ENCODE peak calls at places on chromosomes 13 and 19, in six cellular contexts. K is ascending aorta; H is esophagus squamous epithelium; S is body of pancreas; Q is thoracic aorta; R is CD8-positive, alpha-beta T cell. U is an unnamed sample.

GRCh38 chr19:11421607-11422098 is 2.5 kb upstream of the RGL3 start:
- DNase-seq in K (no peak), H (no peak), S (peak; percentile 50), R (peak; percentile 38), Q (no peak), U (no peak)

GRCh38 chr19:12796146-12797071 is 5.1 kb downstream of the JUNB start:
- DNase-seq in S (peak; percentile 79), Q (no peak), K (no peak), H (no peak), R (peak; percentile 76), U (peak; percentile 60)

GRCh38 chr19:10812196-10812595 is 23.8 kb downstream of the TMED1 start:
- DNase-seq in Q (no peak), K (no peak), H (no peak), S (no peak), R (no peak), U (no peak)

GRCh38 chr13:23348270-23349126 is 85.0 kb downstream of the SACS start:
- DNase-seq in Q (no peak), R (no peak), H (no peak), S (no peak), K (no peak), U (no peak)

GRCh38 chr13:113178070-113178895 is 19.8 kb downstream of the PROZ start:
- DNase-seq in K (no peak), Q (no peak), H (no peak), S (no peak), R (no peak), U (no peak)

GRCh38 chr13:83940742-83941141 is 58.5 kb upstream of the SLITRK1 start:
- DNase-seq in Q (no peak), R (no peak), K (no peak), H (no peak), S (no peak), U (no peak)

GRCh38 chr13:108586826-108587225 is 42.6 kb upstream of the MYO16 start:
- DNase-seq in H (no peak), Q (no peak), R (no peak), S (no peak), K (no peak), U (no peak)

GRCh38 chr13:23703241-23703640 is 133.0 kb downstream of the TNFRSF19 start:
- DNase-seq in Q (no peak), H (no peak), K (no peak), R (no peak), S (peak; percentile 20), U (no peak)

GRCh38 chr19:49635530-49636229 is 4.3 kb downstream of the RRAS start:
- DNase-seq in S (no peak), K (no peak), R (no peak), Q (no peak), H (no peak), U (no peak)

GRCh38 chr13:28530729-28531194 is 35.8 kb upstream of the FLT1 start:
- DNase-seq in K (no peak), H (no peak), Q (no peak), S (no peak), R (no peak), U (no peak)

GRCh38 chr19:40252395-40252794 is 25.9 kb upstream of the CCNP start:
- DNase-seq in R (no peak), K (no peak), Q (no peak), H (no peak), S (peak; percentile 22), U (no peak)

GRCh38 chr19:751501-752341 is 809 bp downstream of the MISP start:
- DNase-seq in Q (no peak), S (no peak), K (no peak), H (no peak), R (no peak), U (no peak)

GRCh38 chr19:18483119-18483518 is 38.8 kb downstream of the ELL start:
- DNase-seq in R (no peak), K (no peak), S (no peak), Q (no peak), H (no peak), U (no peak)

GRCh38 chr19:9144920-9145319 is 4.7 kb downstream of the ZNF317 start:
- DNase-seq in K (no peak), Q (no peak), S (no peak), H (no peak), R (no peak), U (no peak)

DNA sequence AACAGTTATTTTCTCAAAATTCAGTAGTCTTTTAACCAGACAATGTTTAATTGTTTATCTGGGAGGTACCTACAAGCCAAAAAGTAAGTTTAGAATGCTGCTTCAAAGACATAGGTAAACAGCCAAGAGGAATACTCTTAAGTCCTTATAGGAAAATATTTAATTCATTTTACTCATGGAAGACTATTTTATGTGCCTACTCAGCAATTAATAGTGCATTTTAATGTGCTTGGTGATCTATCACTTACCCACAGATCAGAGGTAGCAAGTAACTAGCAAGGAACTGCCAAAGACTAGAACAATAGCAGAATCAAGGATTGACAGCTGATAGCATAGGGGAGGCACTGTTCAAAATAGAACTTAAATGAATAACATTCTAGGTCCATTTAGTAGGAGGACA is 60.4 kb downstream of the DNAJC15 start:
- DNase-seq in Q (no peak), S (no peak), K (no peak), H (no peak), R (no peak), U (no peak)
- H3K9me3 ChIP-seq in Q (no peaks in the 10 kb centered on the region), S (no peaks in the 10 kb centered on the region), K (no peaks in the 10 kb centered on the region), H (no peaks in the 10 kb centered on the region), R (no peaks in the 10 kb centered on the region), U (no peaks in the 10 kb centered on the region)

DNA sequence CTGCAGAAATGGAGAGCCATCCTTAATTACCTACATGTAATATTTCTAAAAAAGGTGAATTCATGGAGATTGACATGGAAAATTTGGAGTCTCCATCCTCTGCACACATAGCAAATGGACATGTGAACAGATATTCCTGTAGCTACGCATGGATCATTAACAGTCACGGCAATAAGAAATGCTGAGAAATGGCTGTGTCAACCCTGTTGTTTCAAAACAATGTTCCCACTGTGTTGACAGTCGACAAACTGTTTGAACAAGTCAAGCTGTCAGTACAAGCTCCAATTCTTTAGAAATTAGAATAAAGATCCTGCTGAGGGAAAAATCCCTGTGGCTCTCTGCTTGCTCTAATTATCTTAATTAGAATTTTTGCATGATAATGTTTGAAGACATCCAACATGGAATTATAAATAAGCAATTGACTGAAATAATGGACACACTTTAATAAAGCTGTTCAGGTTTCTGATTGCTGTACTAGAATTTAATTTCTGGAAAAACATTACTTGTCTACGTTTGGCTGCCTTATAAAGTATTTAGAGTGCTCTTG is 37.9 kb upstream of the CPB2 start:
- DNase-seq in Q (no peak), R (no peak), K (no peak), H (no peak), S (no peak), U (no peak)
- H3K9me3 ChIP-seq in Q (no peaks in the 10 kb centered on the region), R (no peaks in the 10 kb centered on the region), K (no peaks in the 10 kb centered on the region), H (no peaks in the 10 kb centered on the region), S (no peaks in the 10 kb centered on the region), U (no peaks in the 10 kb centered on the region)

GRCh38 chr13:18995259-18995873 is 186.3 kb downstream of the TUBA3C start:
- DNase-seq in Q (no peak), K (no peak), S (peak; percentile 15), R (no peak), H (no peak), U (no peak)

GRCh38 chr13:18996221-18996620 is 185.4 kb downstream of the TUBA3C start:
- DNase-seq in Q (no peak), R (no peak), H (no peak), S (no peak), K (no peak), U (no peak)

GRCh38 chr13:18991054-18991453 is 190.6 kb downstream of the TUBA3C start:
- DNase-seq in H (no peak), S (no peak), R (no peak), Q (no peak), K (no peak), U (no peak)

GRCh38 chr13:18993884-18994660 is 187.6 kb downstream of the TUBA3C start:
- DNase-seq in S (peak; percentile 81), Q (no peak), H (no peak), R (no peak), K (no peak), U (no peak)

DNA sequence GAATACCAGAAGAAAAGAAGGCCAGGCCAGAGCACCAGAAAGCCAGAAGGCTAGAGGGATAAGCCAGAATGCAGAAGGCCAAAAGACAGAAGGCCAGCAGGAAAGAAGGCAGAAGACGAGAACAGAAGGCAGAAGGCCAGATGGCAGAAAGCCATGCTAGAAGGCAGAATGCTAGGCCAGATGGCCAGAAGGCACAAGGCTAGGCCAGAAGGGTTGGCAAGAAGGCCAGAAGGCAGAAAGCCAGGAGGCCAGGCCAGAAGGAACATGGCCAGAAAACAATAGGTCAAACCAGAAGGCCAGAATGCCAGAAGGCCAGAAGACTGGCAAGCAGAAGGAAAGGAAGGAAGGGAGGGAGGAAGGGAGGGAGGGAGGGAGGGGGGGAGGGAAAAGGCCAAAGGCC is 188.8 kb downstream of the TUBA3C start:
- DNase-seq in S (peak; percentile 95), R (no peak), Q (no peak), K (no peak), H (no peak), U (no peak)
- H3K9me3 ChIP-seq in S (no peaks in the 10 kb centered on the region), R (no peaks in the 10 kb centered on the region), Q (peaks cover 11% of the 10 kb centered on the region), K (peaks cover 3% of the 10 kb centered on the region), H (no peaks in the 10 kb centered on the region), U (no peaks in the 10 kb centered on the region)

DNA sequence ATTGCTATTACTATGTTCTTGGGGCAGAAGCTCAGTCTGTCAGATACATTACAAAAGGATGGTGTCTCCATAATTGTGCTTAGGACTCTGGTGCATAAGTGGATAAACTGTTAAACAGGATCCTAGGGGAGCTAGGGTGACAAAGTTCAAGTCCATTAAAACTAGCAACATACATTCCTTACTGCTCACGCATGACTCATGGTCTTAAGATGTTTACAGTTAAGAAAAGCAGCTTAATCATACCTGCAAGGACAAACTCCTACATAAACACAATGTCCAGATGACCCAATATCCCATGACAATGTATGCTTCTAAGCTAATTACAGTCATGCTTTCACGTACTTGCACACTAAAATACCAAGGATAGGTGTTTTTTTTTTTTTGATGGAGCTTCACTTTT is 3.5 kb upstream of the ZNF701 start:
- DNase-seq in S (no peak), Q (no peak), K (no peak), R (no peak), H (no peak), U (no peak)
- H3K9me3 ChIP-seq in S (no peaks in the 10 kb centered on the region), Q (peaks cover 24% of the 10 kb centered on the region), K (peaks cover 15% of the 10 kb centered on the region), R (peaks cover 28% of the 10 kb centered on the region), H (no peaks in the 10 kb centered on the region), U (peaks cover 16% of the 10 kb centered on the region)

GRCh38 chr19:37056776-37057175 is 21.5 kb upstream of the ZNF420 start:
- DNase-seq in H (no peak), Q (no peak), K (no peak), S (no peak), R (no peak), U (no peak)
- H3K9me3 ChIP-seq in H (no peaks in the 10 kb centered on the region), Q (peaks cover 52% of the 10 kb centered on the region), K (peaks cover 34% of the 10 kb centered on the region), S (no peaks in the 10 kb centered on the region), R (no peaks in the 10 kb centered on the region), U (no peaks in the 10 kb centered on the region)

U was measured in T-helper 17 cell.